ENCODE peak calls at places on chromosomes 7 and 10, in seven cellular contexts. E is IMR-90, J is stomach, P is body of pancreas, S is adrenal gland, R is heart left ventricle, K is prostate gland. X is an unnamed sample. For H3K27me3, the result is how much of the 10 kb centered on the place peaks cover.

GRCh38 chr10:59362991-59363390 is 642 bp upstream of the FAM13C start:
- DNase-seq in E (peak), K (peak), J (peak), R (peak), P (peak), S (peak), X (peak)

GRCh38 chr10:6050801-6051445 is 11.2 kb downstream of the IL2RA start:
- DNase-seq in E (peak), R (peak), J (peak), K (peak), P (peak), S (peak), X (peak)

GRCh38 chr10:87861566-87861952 is 1.8 kb downstream of the KLLN start:
- DNase-seq in E (peak), R (peak), P (peak), J (peak), K (peak), S (peak), X (peak)

GRCh38 chr10:92688927-92689662 is 660 bp upstream of the HHEX start:
- DNase-seq in R (no peak), K (peak), S (peak), P (peak), E (peak), J (peak), X (peak)

GRCh38 chr10:72690071-72690755 is 1.7 kb upstream of the MCU start:
- DNase-seq in E (no peak), P (no peak), J (no peak), R (no peak), S (no peak), K (no peak), X (no peak)

GRCh38 chr10:13087986-13088618 is 11.9 kb upstream of the OPTN start:
- DNase-seq in J (no peak), K (no peak), E (peak), S (no peak), P (no peak), R (no peak), X (no peak)

GRCh38 chr10:128537888-128538287 is 411.7 kb upstream of the MKI67 start:
- DNase-seq in J (no peak), K (no peak), R (no peak), P (no peak), S (no peak), E (no peak), X (no peak)

GRCh38 chr7:95684037-95684436 is 87.7 kb upstream of the PDK4 start:
- DNase-seq in S (peak), P (no peak), J (no peak), K (no peak), E (peak), R (no peak), X (no peak)

GRCh38 chr10:98016781-98017475 is 13.5 kb downstream of the CRTAC1 start:
- DNase-seq in P (no peak), K (no peak), S (peak), J (no peak), R (no peak), E (no peak), X (no peak)

GRCh38 chr7:497946-498655 is 21.5 kb downstream of the PDGFA start:
- DNase-seq in S (no peak), P (no peak), K (no peak), E (no peak), J (no peak), R (no peak), X (no peak)

GRCh38 chr10:47025253-47025539 is 114.0 kb downstream of the PTPN20 start:
- DNase-seq in P (no peak), J (peak), K (no peak), R (no peak), E (no peak), S (peak), X (no peak)

GRCh38 chr7:38086857-38087256 is 91.2 kb upstream of the STARD3NL start:
- DNase-seq in S (no peak), E (no peak), K (no peak), J (no peak), R (no peak), P (no peak), X (no peak)

GRCh38 chr10:110803830-110804338 is 67.8 kb upstream of the PDCD4 start:
- DNase-seq in K (peak), S (peak), P (peak), J (peak), E (peak), R (no peak), X (peak)

GRCh38 chr7:20220824-20221547 is 3.8 kb upstream of the MACC1 start:
- DNase-seq in E (peak), P (no peak), S (peak), K (no peak), J (no peak), R (no peak), X (no peak)

GRCh38 chr10:83959330-83959729 is 180.0 kb upstream of the GHITM start:
- DNase-seq in E (no peak), J (no peak), S (no peak), R (no peak), K (no peak), P (no peak), X (no peak)

GRCh38 chr7:101998029-101998903 is 180.8 kb downstream of the CUX1 start:
- DNase-seq in E (no peak), R (no peak), S (no peak), P (no peak), J (no peak), K (no peak), X (no peak)

GRCh38 chr7:46126901-46127300 is 205.8 kb upstream of the IGFBP3 start:
- DNase-seq in P (no peak), E (no peak), R (no peak), S (no peak), K (no peak), J (no peak), X (no peak)

GRCh38 chr7:155975490-155975889 is 163.2 kb upstream of the SHH start:
- DNase-seq in P (no peak), E (no peak), S (peak), K (no peak), J (peak), R (no peak), X (no peak)

GRCh38 chr7:4227105-4228010 is 454.7 kb upstream of the FOXK1 start:
- DNase-seq in E (no peak), R (no peak), K (no peak), J (no peak), S (no peak), P (no peak), X (no peak)

GRCh38 chr10:62650411-62650810 is 154.1 kb upstream of the ADO start:
- DNase-seq in E (no peak), S (no peak), K (no peak), J (no peak), R (no peak), P (no peak), X (no peak)

GRCh38 chr7:85705076-85705475 is 518.2 kb upstream of the SEMA3D start:
- DNase-seq in J (no peak), R (no peak), P (no peak), E (no peak), K (no peak), S (no peak), X (no peak)

GRCh38 chr7:107711301-107711700 is 32.6 kb upstream of the CBLL1 start:
- DNase-seq in J (no peak), K (no peak), E (peak), P (no peak), R (no peak), S (no peak), X (no peak)

GRCh38 chr7:97017197-97018125 is 7.2 kb downstream of the DLX5 start:
- DNase-seq in S (no peak), J (no peak), R (no peak), P (no peak), K (no peak), E (no peak), X (no peak)

GRCh38 chr10:12389154-12389734 is 39.9 kb downstream of the CAMK1D start:
- DNase-seq in P (peak), S (peak), K (peak), E (no peak), J (peak), R (no peak), X (no peak)

GRCh38 chr10:17616403-17617030 is 657 bp downstream of the HACD1 start:
- DNase-seq in E (peak), S (peak), K (peak), R (peak), J (peak), P (peak), X (peak)

GRCh38 chr10:79298403-79299244 is 48.6 kb upstream of the PPIF start:
- DNase-seq in P (no peak), J (peak), K (no peak), E (peak), S (peak), R (no peak), X (no peak)

GRCh38 chr10:13417459-13418126 is 69.5 kb upstream of the SEPHS1 start:
- DNase-seq in K (no peak), E (no peak), J (no peak), S (no peak), R (no peak), P (no peak), X (no peak)

GRCh38 chr7:64544010-64544409 is 18.9 kb downstream of the ZNF680 start:
- DNase-seq in J (no peak), E (no peak), R (no peak), P (no peak), K (no peak), S (no peak), X (no peak)

GRCh38 chr7:134444198-134444960 is 14.5 kb downstream of the AKR1B1 start:
- DNase-seq in E (no peak), J (no peak), R (peak), P (no peak), K (peak), S (peak), X (no peak)

GRCh38 chr7:64098-64521 is 128.3 kb upstream of the FAM20C start:
- DNase-seq in K (peak), R (peak), P (peak), E (peak), J (peak), S (peak), X (peak)

GRCh38 chr7:158431941-158432347 is 155.7 kb downstream of the PTPRN2 start:
- DNase-seq in K (peak), R (no peak), S (peak), E (peak), P (peak), J (peak), X (peak)

GRCh38 chr7:27183682-27184341 is 1.2 kb downstream of the HOXA11 start:
- DNase-seq in R (no peak), J (peak), P (peak), S (peak), K (no peak), E (no peak), X (no peak)

GRCh38 chr10:588246-589165 is 101.0 kb downstream of the DIP2C start:
- DNase-seq in S (no peak), K (no peak), E (peak), P (no peak), R (peak), J (no peak), X (no peak)
- TF ChIP-seq CTCF in S (no peak), K (no peak), E (peak), P (no peak), R (peak), J (no peak), X (no peak)

GRCh38 chr10:33329178-33329577 is 5.3 kb downstream of the NRP1 start:
- DNase-seq in J (no peak), E (no peak), R (no peak), S (no peak), K (no peak), P (no peak), X (no peak)

GRCh38 chr10:33331020-33331557 is 3.4 kb downstream of the NRP1 start:
- DNase-seq in R (no peak), K (no peak), E (no peak), J (no peak), S (no peak), P (no peak), X (no peak)

GRCh38 chr10:33332183-33333031 is 2.1 kb downstream of the NRP1 start:
- DNase-seq in S (no peak), J (no peak), E (peak), K (no peak), P (no peak), R (no peak), X (no peak)

GRCh38 chr10:33328253-33328652 is 6.2 kb downstream of the NRP1 start:
- DNase-seq in E (no peak), J (no peak), K (no peak), R (no peak), P (no peak), S (no peak), X (no peak)

DNA sequence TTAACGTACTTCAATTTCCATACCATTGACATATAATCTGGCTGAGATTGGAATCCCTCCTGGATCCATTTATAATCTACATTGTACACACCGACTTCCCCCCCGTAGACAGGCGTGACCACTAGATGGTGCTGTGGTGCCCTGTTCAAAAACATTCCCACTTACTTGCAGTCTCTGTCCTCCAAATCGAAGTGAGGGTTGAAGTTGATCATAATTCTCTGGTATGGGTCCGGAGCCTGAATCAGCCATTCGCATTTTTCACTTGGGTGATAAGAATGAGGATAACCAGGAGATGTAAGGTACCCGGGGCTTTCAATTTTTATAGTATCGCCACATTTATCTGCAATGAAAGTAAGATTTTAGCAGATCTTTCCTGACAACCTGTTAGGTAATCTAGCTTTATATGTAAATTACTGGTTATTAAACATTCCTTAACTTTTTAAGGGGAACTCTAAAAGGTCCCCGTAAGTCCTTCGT is 3.9 kb downstream of the NRP1 start:
- DNase-seq in J (peak), E (peak), P (peak), K (peak), S (peak), R (peak), X (peak)
- H3K27me3 ChIP-seq in J (under half), E (under half), P (under half), K (under half), S (under half), R (under half), X (under half)

GRCh38 chr7:39709029-39709428 is 85.7 kb downstream of the RALA start:
- DNase-seq in J (no peak), E (no peak), K (no peak), P (no peak), R (no peak), S (no peak), X (no peak)

GRCh38 chr7:39714447-39715091 is 91.2 kb downstream of the RALA start:
- DNase-seq in S (no peak), J (no peak), E (no peak), P (no peak), K (no peak), R (no peak), X (no peak)

GRCh38 chr7:39712746-39713145 is 89.4 kb downstream of the RALA start:
- DNase-seq in E (no peak), S (no peak), J (no peak), P (no peak), K (no peak), R (no peak), X (no peak)

DNA sequence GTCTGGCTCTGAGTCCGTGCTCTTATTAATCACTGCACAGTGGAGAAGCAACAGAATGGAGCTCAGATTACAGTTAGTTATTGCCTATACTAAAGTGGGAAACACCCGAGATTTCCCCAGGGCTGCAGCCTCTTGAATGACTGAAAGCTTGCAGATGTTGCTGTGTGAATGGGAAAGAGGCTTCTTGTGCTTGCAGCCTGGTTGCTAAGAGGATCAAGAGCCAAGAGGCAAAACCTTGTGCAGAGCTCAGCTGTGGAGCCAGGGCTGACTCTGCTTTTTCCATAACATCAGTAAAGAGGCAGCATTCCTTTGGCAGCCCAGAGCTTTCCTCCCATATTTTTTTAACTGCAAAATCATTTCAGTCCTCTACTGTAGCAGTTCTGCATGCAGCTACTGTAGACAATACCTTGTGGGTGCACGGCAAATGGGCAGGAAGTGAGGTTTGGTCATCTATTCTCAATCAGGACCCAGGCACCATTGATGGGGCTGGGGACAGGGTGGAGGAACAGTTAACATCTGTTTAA is 86.5 kb downstream of the RALA start:
- DNase-seq in S (peak), R (peak), P (no peak), J (no peak), K (no peak), E (peak), X (no peak)
- TF ChIP-seq POLR2A in S (no peak), R (no peak), P (no peak), J (no peak), K (no peak), E (no peak), X (no peak)

GRCh38 chr7:74275401-74275881 is 13.8 kb upstream of the CLIP2 start:
- DNase-seq in R (no peak), S (no peak), E (no peak), J (no peak), P (no peak), K (no peak), X (no peak)
- TF ChIP-seq CTCF in R (peak), S (peak), E (peak), J (peak), P (no peak), K (no peak), X (peak)

GRCh38 chr10:25175527-25176420 is 973 bp downstream of the GPR158 start:
- DNase-seq in K (peak), R (peak), J (no peak), P (peak), S (peak), E (no peak), X (no peak)
- H3K27me3 ChIP-seq in K (under half), R (half or more), J (under half), P (under half), S (under half), E (under half), X (under half)

X was measured in Peyer's patch.